ENCODE peak calls at places on chromosomes 13 and 19, in four cellular contexts. J is IMR-90, A is endothelial cell of umbilical vein, Q is GM12878. U is an unnamed sample.

GRCh38 chr19:7831452-7831851 is 1.4 kb downstream of the EVI5L start:
- DNase-seq in J (peak), A (no peak), Q (no peak), U (peak)

GRCh38 chr13:19862511-19863313 is 737 bp downstream of the ZMYM5 start:
- DNase-seq in J (peak), A (peak), Q (no peak), U (peak)

GRCh38 chr13:40342461-40342860 is 324.0 kb downstream of the FOXO1 start:
- DNase-seq in J (no peak), A (no peak), Q (no peak), U (no peak)

GRCh38 chr19:14089662-14090508 is 666 bp downstream of the SAMD1 start:
- DNase-seq in A (peak), Q (no peak), J (peak), U (peak)

GRCh38 chr19:33208371-33208770 is 14.2 kb downstream of the LRP3 start:
- DNase-seq in A (no peak), Q (no peak), J (no peak), U (no peak)

GRCh38 chr13:114131581-114132418 is 623 bp downstream of the RASA3 start:
- DNase-seq in A (no peak), Q (no peak), J (no peak), U (peak)

GRCh38 chr19:10420444-10421239 is at the start of gene PDE4A:
- DNase-seq in A (no peak), J (no peak), Q (no peak), U (peak)

GRCh38 chr13:46041335-46041934 is 11.1 kb downstream of the ZC3H13 start:
- DNase-seq in Q (no peak), A (no peak), J (peak), U (no peak)

GRCh38 chr19:2101417-2102335 is 5.0 kb downstream of the IZUMO4 start:
- DNase-seq in Q (no peak), J (no peak), A (no peak), U (no peak)

GRCh38 chr19:51460164-51460992 is 2.1 kb upstream of the SIGLEC8 start:
- DNase-seq in A (peak), Q (no peak), J (peak), U (peak)

GRCh38 chr13:35210234-35210633 is 266.3 kb downstream of the MAB21L1 start:
- DNase-seq in J (no peak), Q (no peak), A (peak), U (no peak)

GRCh38 chr19:2014731-2015610 is 543 bp downstream of the BTBD2 start:
- DNase-seq in J (no peak), Q (no peak), A (no peak), U (peak)

GRCh38 chr19:41096353-41096752 is 8.1 kb downstream of the CYP2A13 start:
- DNase-seq in Q (no peak), A (no peak), J (no peak), U (no peak)

GRCh38 chr13:36783883-36784282 is 35.1 kb upstream of the RFXAP start:
- DNase-seq in A (no peak), J (no peak), Q (no peak), U (no peak)

GRCh38 chr13:108496364-108497215 is 132.8 kb upstream of the MYO16 start:
- DNase-seq in A (no peak), Q (no peak), J (no peak), U (no peak)

GRCh38 chr19:15740785-15741184 is 3.0 kb downstream of the OR10H3 start:
- DNase-seq in Q (no peak), A (no peak), J (no peak), U (no peak)

GRCh38 chr19:32603961-32604360 is 23.0 kb downstream of the PDCD5 start:
- DNase-seq in Q (no peak), J (no peak), A (no peak), U (no peak)

GRCh38 chr13:39612023-39612637 is 9.1 kb upstream of the LHFPL6 start:
- DNase-seq in A (peak), J (peak), Q (no peak), U (peak)

GRCh38 chr13:28658796-28659610 is at the start of gene POMP:
- DNase-seq in A (peak), J (peak), Q (peak), U (peak)

GRCh38 chr19:13692096-13692495 is 72.2 kb upstream of the MRI1 start:
- DNase-seq in A (no peak), J (peak), Q (no peak), U (no peak)

GRCh38 chr19:39811064-39811463 is 22.9 kb downstream of the DYRK1B start:
- DNase-seq in A (no peak), J (no peak), Q (no peak), U (no peak)

GRCh38 chr13:42892760-42893159 is 99.3 kb downstream of the EPSTI1 start:
- DNase-seq in Q (no peak), A (no peak), J (peak), U (no peak)

GRCh38 chr19:32543107-32543900 is 37.7 kb upstream of the PDCD5 start:
- DNase-seq in Q (no peak), J (peak), A (no peak), U (no peak)

GRCh38 chr19:2231621-2232221 is 4.4 kb downstream of the PLEKHJ1 start:
- DNase-seq in A (no peak), Q (no peak), J (no peak), U (no peak)

GRCh38 chr19:7469654-7470285 is 19.1 kb downstream of the PEX11G start:
- DNase-seq in J (no peak), A (no peak), Q (no peak), U (no peak)

GRCh38 chr13:43411741-43412140 is 375.0 kb downstream of the ENOX1 start:
- DNase-seq in A (no peak), J (peak), Q (no peak), U (no peak)

GRCh38 chr19:5687360-5688198 is 2.5 kb upstream of the RPL36 start:
- DNase-seq in A (no peak), Q (no peak), J (no peak), U (no peak)

GRCh38 chr13:77751513-77752456 is 54.3 kb downstream of the SLAIN1 start:
- DNase-seq in J (peak), Q (peak), A (peak), U (peak)

GRCh38 chr13:76398426-76398825 is 487.8 kb downstream of the KCTD12 start:
- DNase-seq in Q (no peak), A (no peak), J (peak), U (no peak)

GRCh38 chr19:8391274-8392016 is 1.3 kb downstream of the RAB11B start:
- DNase-seq in J (no peak), Q (no peak), A (no peak), U (no peak)

GRCh38 chr19:1911995-1912394 is 6.8 kb downstream of the ADAT3 start:
- DNase-seq in A (no peak), Q (no peak), J (no peak), U (no peak)

GRCh38 chr13:77345150-77345780 is 18.4 kb upstream of the MYCBP2 start:
- DNase-seq in J (no peak), Q (no peak), A (no peak), U (no peak)

GRCh38 chr13:83496501-83496900 is 385.8 kb downstream of the SLITRK1 start:
- DNase-seq in J (no peak), A (no peak), Q (no peak), U (no peak)

GRCh38 chr19:35462476-35462953 is 14.5 kb downstream of the FFAR2 start:
- DNase-seq in A (no peak), Q (peak), J (no peak), U (no peak)

GRCh38 chr19:30662211-30662861 is 290.2 kb downstream of the ZNF536 start:
- DNase-seq in A (no peak), J (no peak), Q (no peak), U (no peak)

GRCh38 chr19:46902402-46902766 is 41.6 kb downstream of the ARHGAP35 start:
- DNase-seq in J (peak), A (no peak), Q (no peak), U (no peak)

GRCh38 chr19:54206831-54207177 is 6.1 kb downstream of the RPS9 start:
- DNase-seq in A (no peak), J (no peak), Q (no peak), U (no peak)
- TF ChIP-seq FOS in A (no peak), J (no peak), Q (no peak), U (no peak)

DNA sequence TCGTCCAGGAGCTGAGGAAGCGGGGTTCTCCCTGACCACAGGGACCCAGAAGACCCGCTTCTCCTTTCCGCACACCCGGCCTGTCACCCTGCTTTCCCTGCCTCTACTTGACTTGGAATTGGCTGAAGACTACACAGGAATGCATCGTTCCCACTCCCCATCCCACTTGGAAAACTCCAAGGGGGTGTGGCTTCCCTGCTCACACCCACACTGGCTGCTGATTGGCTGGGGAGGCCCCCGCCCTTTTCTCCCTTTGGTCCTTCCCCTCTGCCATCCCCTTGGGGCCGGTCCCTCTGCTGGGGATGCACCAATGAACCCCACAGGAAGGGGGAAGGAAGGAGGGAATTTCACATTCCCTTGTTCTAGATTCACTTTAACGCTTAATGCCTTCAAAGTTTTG is 18.9 kb downstream of the VASP start:
- DNase-seq in A (peak), J (peak), Q (no peak), U (peak)
- TF ChIP-seq FOS in A (no peak), J (no peak), Q (no peak), U (peak)

GRCh38 chr19:18390075-18390909 is 4.3 kb downstream of the GDF15 start:
- DNase-seq in J (no peak), A (no peak), Q (no peak), U (no peak)
- TF ChIP-seq FOS in J (no peak), A (no peak), Q (no peak), U (no peak)

GRCh38 chr13:90979059-90979458 is 368.4 kb upstream of the MIR17HG start:
- DNase-seq in J (no peak), A (no peak), Q (no peak), U (no peak)
- TF ChIP-seq FOS in J (no peak), A (no peak), Q (no peak), U (no peak)

GRCh38 chr13:74305876-74306275 is 171.7 kb upstream of the KLF12 start:
- DNase-seq in Q (no peak), J (no peak), A (no peak), U (no peak)
- TF ChIP-seq FOS in Q (no peak), J (no peak), A (no peak), U (no peak)

GRCh38 chr19:49871349-49871985 is 4.1 kb upstream of the PNKP start:
- DNase-seq in Q (no peak), A (no peak), J (no peak), U (no peak)

GRCh38 chr19:49870309-49870901 is 3.0 kb upstream of the PNKP start:
- DNase-seq in Q (no peak), J (no peak), A (no peak), U (no peak)

GRCh38 chr19:49866933-49867782 is at the start of gene PNKP:
- DNase-seq in J (peak), A (peak), Q (no peak), U (peak)

GRCh38 chr19:49869484-49870308 is 2.3 kb upstream of the PNKP start:
- DNase-seq in A (peak), J (peak), Q (peak), U (peak)

DNA sequence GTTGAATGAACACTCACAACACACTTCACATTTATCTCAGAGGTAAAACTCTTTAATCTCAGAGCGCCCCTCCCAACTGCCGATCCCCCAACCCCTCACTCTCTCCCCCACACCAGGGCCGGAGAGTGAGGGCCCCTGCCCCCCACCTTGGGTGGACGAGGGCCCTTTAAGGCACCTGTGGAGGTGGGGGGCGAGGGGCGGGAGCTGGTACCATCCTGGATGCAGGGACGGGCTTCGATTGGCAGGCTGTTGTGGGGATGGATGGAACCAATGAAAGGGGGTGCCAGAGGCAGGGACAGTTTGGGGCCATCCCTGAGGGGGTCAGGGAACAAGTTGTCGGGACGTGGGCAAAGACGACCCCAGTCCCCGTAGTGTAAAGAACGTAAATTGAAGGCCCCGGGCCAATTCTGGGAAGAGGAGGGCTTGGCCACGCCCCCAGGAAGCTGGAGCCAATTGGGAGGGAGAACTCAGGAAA is 1.7 kb upstream of the PNKP start:
- DNase-seq in J (no peak), Q (no peak), A (no peak), U (no peak)
- TF ChIP-seq FOS in J (no peak), Q (no peak), A (no peak), U (no peak)

DNA sequence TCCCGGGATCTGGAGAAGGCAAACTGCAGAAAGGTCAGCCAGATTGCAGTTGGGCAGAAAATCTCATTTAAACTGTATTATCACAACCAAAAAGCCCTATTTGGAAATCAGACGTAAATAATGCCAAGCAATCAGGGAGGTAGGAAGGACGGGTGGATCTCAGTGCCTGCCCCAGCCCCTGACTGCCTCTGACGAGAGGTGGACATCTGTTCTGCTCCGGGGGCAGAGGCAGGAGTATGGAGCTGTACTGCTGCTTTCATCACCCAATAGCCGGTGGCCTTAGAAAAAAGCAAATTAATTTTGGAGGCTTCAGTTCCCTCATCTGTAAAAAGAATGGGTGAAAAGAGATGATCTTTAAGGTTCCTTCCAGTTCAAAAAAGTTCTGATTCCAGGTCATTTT is 43.6 kb upstream of the WASF3 start:
- DNase-seq in A (no peak), J (no peak), Q (no peak), U (no peak)
- TF ChIP-seq FOS in A (no peak), J (no peak), Q (no peak), U (no peak)

GRCh38 chr19:326851-327250 is 17.7 kb downstream of the MIER2 start:
- DNase-seq in A (no peak), J (no peak), Q (no peak), U (no peak)
- TF ChIP-seq FOS in A (no peak), J (no peak), Q (no peak), U (no peak)

GRCh38 chr13:66424417-66424816 is 805.7 kb downstream of the PCDH9 start:
- DNase-seq in J (peak), Q (no peak), A (peak), U (no peak)

GRCh38 chr13:66427330-66427990 is 802.7 kb downstream of the PCDH9 start:
- DNase-seq in A (no peak), Q (no peak), J (no peak), U (no peak)

GRCh38 chr13:66425741-66426140 is 804.4 kb downstream of the PCDH9 start:
- DNase-seq in J (peak), Q (no peak), A (no peak), U (no peak)

DNA sequence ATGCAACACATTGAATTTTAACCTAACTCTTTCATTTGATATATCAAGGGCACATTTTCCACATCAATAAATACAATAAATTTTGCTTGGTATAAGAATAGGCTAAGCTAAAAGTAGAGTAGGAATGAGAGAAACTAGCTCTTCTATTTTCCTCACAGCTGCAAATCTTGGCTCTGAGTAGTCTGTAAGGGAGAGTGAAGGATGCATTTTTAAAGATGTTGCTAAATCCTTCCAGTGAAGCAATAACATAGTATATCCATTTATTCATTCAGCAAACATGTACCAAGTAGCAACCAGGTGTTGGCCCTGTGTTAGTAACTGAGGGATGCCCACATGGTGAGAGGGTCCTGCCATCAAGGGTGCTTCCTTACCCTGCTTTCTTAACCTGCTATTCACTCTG is 799.9 kb downstream of the PCDH9 start:
- DNase-seq in A (no peak), J (peak), Q (no peak), U (no peak)
- TF ChIP-seq FOS in A (no peak), J (no peak), Q (no peak), U (no peak)

U was measured in K562.